ENCODE peak calls at places on chromosomes 5 and 9, in six cellular contexts. R is NCI-H2029 treated with DMSO at 0.1 percent for 48 hours; W is activated CD4-positive, alpha-beta T cell treated with anti-CD3 and anti-CD28 coated beads for 36 hours; M is GM12891; F is GM19239; H is stimulated activated CD4-positive, alpha-beta T cell treated with anti-CD3 and anti-CD28 coated beads, Interleukin-1b, Interleukin-23, amount 100 ng/mL, for 4 hours. E is an unnamed sample.

GRCh38 chr5:103433216-103433615 is 129.4 kb downstream of the NUDT12 start:
- DNase-seq in M (no peak), W (no peak), R (no peak), H (no peak), F (no peak), E (no peak)

GRCh38 chr5:136128416-136128935 is 4.2 kb upstream of the SMAD5 start:
- DNase-seq in R (no peak), H (no peak), W (no peak), M (no peak), F (no peak), E (no peak)

GRCh38 chr5:83255268-83255667 is 177.9 kb downstream of the XRCC4 start:
- DNase-seq in H (no peak), F (no peak), R (no peak), W (no peak), M (no peak), E (no peak)

GRCh38 chr9:99822596-99823391 is 1.1 kb downstream of the NR4A3 start:
- DNase-seq in F (no peak), W (peak), H (no peak), R (no peak), M (peak), E (no peak)

GRCh38 chr5:35159370-35159742 is 70.9 kb downstream of the PRLR start:
- DNase-seq in R (no peak), F (no peak), H (no peak), M (no peak), W (no peak), E (no peak)

GRCh38 chr9:37955781-37956422 is 52.0 kb upstream of the SLC25A51 start:
- DNase-seq in F (no peak), H (no peak), W (no peak), R (no peak), M (no peak), E (no peak)

GRCh38 chr9:36258989-36259315 is 704 bp upstream of the GNE start:
- DNase-seq in F (no peak), R (no peak), M (no peak), H (no peak), W (no peak), E (no peak)

GRCh38 chr9:20707708-20708107 is 23.6 kb downstream of the FOCAD start:
- DNase-seq in M (no peak), H (no peak), F (no peak), W (no peak), R (no peak), E (no peak)

GRCh38 chr5:32713396-32714381 is 2.6 kb downstream of the NPR3 start:
- DNase-seq in H (no peak), M (peak), R (no peak), W (peak), F (no peak), E (no peak)

GRCh38 chr5:145247745-145248040 is 587.4 kb downstream of the PRELID2 start:
- DNase-seq in R (no peak), W (no peak), M (no peak), H (no peak), F (no peak), E (no peak)

GRCh38 chr9:97572892-97573365 is 60.2 kb downstream of the TSTD2 start:
- DNase-seq in H (no peak), F (no peak), W (no peak), M (no peak), R (no peak), E (no peak)

GRCh38 chr5:135214897-135215616 is 181.0 kb upstream of the PITX1 start:
- DNase-seq in M (no peak), H (no peak), W (no peak), R (no peak), F (no peak), E (no peak)

GRCh38 chr9:107367727-107368502 is 84.8 kb downstream of the RAD23B start:
- DNase-seq in R (no peak), F (no peak), H (no peak), W (no peak), M (no peak), E (no peak)

GRCh38 chr9:87267701-87268100 is 230.0 kb upstream of the DAPK1 start:
- DNase-seq in M (no peak), H (no peak), F (no peak), R (no peak), W (no peak), E (no peak)

GRCh38 chr5:53423724-53424123 is 56.7 kb upstream of the FST start:
- DNase-seq in H (no peak), W (no peak), R (no peak), F (no peak), M (no peak), E (no peak)

GRCh38 chr9:79015951-79016350 is 555.8 kb upstream of the TLE4 start:
- DNase-seq in M (no peak), W (no peak), F (no peak), H (no peak), R (no peak), E (no peak)

GRCh38 chr5:40700116-40700822 is 20.6 kb downstream of the PTGER4 start:
- DNase-seq in M (no peak), R (no peak), W (no peak), F (no peak), H (no peak), E (no peak)

GRCh38 chr5:146906803-146907202 is 28.2 kb upstream of the PPP2R2B start:
- DNase-seq in H (no peak), W (peak), R (no peak), F (no peak), M (no peak), E (no peak)

GRCh38 chr9:134247918-134248631 is 78.2 kb upstream of the RXRA start:
- DNase-seq in H (no peak), F (no peak), W (no peak), M (no peak), R (no peak), E (no peak)

GRCh38 chr9:131524578-131525315 is 6.3 kb downstream of the UCK1 start:
- DNase-seq in R (no peak), H (no peak), M (no peak), F (no peak), W (no peak), E (no peak)

GRCh38 chr5:33679791-33680190 is 212.0 kb downstream of the ADAMTS12 start:
- DNase-seq in R (no peak), W (no peak), F (no peak), H (no peak), M (no peak), E (no peak)

GRCh38 chr5:10524376-10525123 is 39.3 kb upstream of the ANKRD33B start:
- DNase-seq in M (no peak), H (no peak), R (no peak), W (no peak), F (no peak), E (peak)

GRCh38 chr9:128762664-128763449 is 8.9 kb downstream of the ZER1 start:
- DNase-seq in R (no peak), H (no peak), W (no peak), M (no peak), F (no peak), E (no peak)

GRCh38 chr9:82488702-82489578 is 500.4 kb downstream of the SPATA31D1 start:
- DNase-seq in F (no peak), R (peak), H (no peak), M (no peak), W (no peak), E (peak)

GRCh38 chr5:126868961-126869451 is 92.1 kb downstream of the LMNB1 start:
- DNase-seq in H (peak), M (peak), F (no peak), W (peak), R (no peak), E (no peak)

GRCh38 chr9:91197232-91198181 is 164.2 kb downstream of the AUH start:
- DNase-seq in W (no peak), F (no peak), R (no peak), H (no peak), M (no peak), E (peak)

GRCh38 chr9:133107245-133107722 is 13.8 kb downstream of the RALGDS start:
- DNase-seq in R (no peak), M (no peak), W (no peak), F (no peak), H (no peak), E (no peak)

GRCh38 chr9:113659740-113660139 is 196.2 kb downstream of the RGS3 start:
- DNase-seq in H (no peak), M (no peak), R (no peak), W (no peak), F (no peak), E (no peak)

GRCh38 chr9:70902705-70903131 is 218.7 kb downstream of the TRPM3 start:
- DNase-seq in H (no peak), R (no peak), F (no peak), W (no peak), M (no peak), E (peak)

GRCh38 chr5:98031926-98032325 is 741.5 kb upstream of the RGMB start:
- DNase-seq in F (no peak), R (no peak), M (no peak), W (no peak), H (no peak), E (no peak)

GRCh38 chr5:156400542-156400941 is 73.6 kb downstream of the SGCD start:
- DNase-seq in F (no peak), W (no peak), H (no peak), M (no peak), R (no peak), E (no peak)

GRCh38 chr9:115104908-115105307 is 13.0 kb downstream of the TNC start:
- DNase-seq in R (no peak), W (no peak), M (no peak), H (no peak), F (no peak), E (no peak)

GRCh38 chr5:135139397-135140134 is 105.5 kb upstream of the PITX1 start:
- DNase-seq in F (no peak), H (no peak), M (no peak), W (no peak), R (no peak), E (peak)

GRCh38 chr9:138067594-138068367 is 190.2 kb downstream of the CACNA1B start:
- DNase-seq in M (no peak), H (no peak), F (no peak), R (no peak), W (no peak), E (no peak)

GRCh38 chr5:32094691-32095090 is 79.4 kb downstream of the GOLPH3 start:
- DNase-seq in R (no peak), M (no peak), W (no peak), H (no peak), F (no peak), E (no peak)

E was measured in AG04450.